ENCODE peak calls at places on chromosomes 1 and 21, in five cellular contexts. V, O, S, H and Q are unnamed samples. For H3K27me3 and H3K4me1, the result is how much of the 10 kb centered on the place peaks cover.

GRCh38 chr1:228272331-228272791 is 64.5 kb downstream of the OBSCN start:
- DNase-seq in O (no peak), H (no peak), S (no peak), V (no peak), Q (no peak)

GRCh38 chr1:39933956-39934941 is 20.7 kb upstream of the MFSD2A start:
- DNase-seq in O (no peak), V (peak), S (no peak), H (peak), Q (peak)

GRCh38 chr1:10941891-10942541 is 70.4 kb upstream of the TARDBP start:
- DNase-seq in V (peak), H (no peak), S (peak), O (no peak), Q (peak)

GRCh38 chr21:17859661-17860060 is 40.5 kb upstream of the C21orf91 start:
- DNase-seq in O (no peak), V (no peak), S (no peak), H (no peak), Q (no peak)

GRCh38 chr1:168767885-168768584 is 39.0 kb upstream of the DPT start:
- DNase-seq in O (no peak), H (peak), V (peak), S (no peak), Q (no peak)

GRCh38 chr1:87131809-87132663 is 196.6 kb upstream of the LMO4 start:
- DNase-seq in S (peak), V (peak), O (peak), H (peak), Q (peak)

GRCh38 chr1:158813159-158813558 is 18.0 kb upstream of the MNDA start:
- DNase-seq in O (no peak), V (no peak), S (no peak), H (no peak), Q (no peak)

GRCh38 chr1:200510228-200510623 is 100.4 kb upstream of the ZNF281 start:
- DNase-seq in O (peak), H (peak), S (peak), V (peak), Q (peak)

GRCh38 chr1:32761253-32761877 is 55.8 kb downstream of the YARS1 start:
- DNase-seq in V (peak), S (no peak), O (peak), H (peak), Q (peak)

GRCh38 chr1:234724517-234725176 is 114.7 kb upstream of the IRF2BP2 start:
- DNase-seq in H (no peak), O (peak), V (peak), S (no peak), Q (peak)

GRCh38 chr1:60102691-60103090 is 29.1 kb upstream of the C1orf87 start:
- DNase-seq in H (no peak), S (no peak), V (no peak), O (no peak), Q (no peak)

GRCh38 chr1:64019818-64020217 is 183.6 kb upstream of the UBE2U start:
- DNase-seq in H (peak), O (no peak), V (peak), S (no peak), Q (peak)

GRCh38 chr1:33152685-33153432 is 29.0 kb downstream of the TRIM62 start:
- DNase-seq in O (no peak), S (peak), V (peak), H (no peak), Q (no peak)

GRCh38 chr1:196558424-196558823 is 49.8 kb downstream of the KCNT2 start:
- DNase-seq in O (no peak), H (peak), S (no peak), V (no peak), Q (no peak)

GRCh38 chr1:82806133-82806532 is 1005.4 kb downstream of the ADGRL2 start:
- DNase-seq in H (no peak), S (no peak), V (no peak), O (no peak), Q (no peak)

GRCh38 chr1:220430059-220430458 is 97.9 kb upstream of the MARK1 start:
- DNase-seq in H (no peak), V (no peak), S (peak), O (no peak), Q (no peak)

GRCh38 chr1:223341111-223341510 is 22.9 kb downstream of the SUSD4 start:
- DNase-seq in O (no peak), H (peak), V (no peak), S (no peak), Q (no peak)

GRCh38 chr1:161958425-161958824 is 65.2 kb downstream of the OLFML2B start:
- DNase-seq in V (no peak), H (peak), O (no peak), S (no peak), Q (no peak)

GRCh38 chr1:150067184-150068182 is at the start of gene VPS45:
- DNase-seq in V (peak), S (peak), O (peak), H (peak), Q (peak)

GRCh38 chr1:223316082-223316481 is 47.9 kb downstream of the SUSD4 start:
- DNase-seq in V (no peak), O (no peak), S (no peak), H (no peak), Q (no peak)

GRCh38 chr1:62090016-62090415 is 104.6 kb upstream of the L1TD1 start:
- DNase-seq in V (no peak), H (no peak), O (no peak), S (no peak), Q (no peak)

GRCh38 chr1:62391369-62391971 is 45.4 kb upstream of the USP1 start:
- DNase-seq in S (peak), O (peak), V (no peak), H (no peak), Q (peak)

GRCh38 chr1:50841791-50842387 is 118.2 kb downstream of the FAF1 start:
- DNase-seq in S (no peak), H (peak), V (no peak), O (no peak), Q (no peak)

GRCh38 chr1:183180213-183180612 is 5.9 kb upstream of the LAMC2 start:
- DNase-seq in S (peak), V (peak), H (peak), O (no peak), Q (peak)

GRCh38 chr1:231016966-231017365 is 23.1 kb downstream of the FAM89A start:
- DNase-seq in V (no peak), O (no peak), H (no peak), S (no peak), Q (no peak)

GRCh38 chr21:33075128-33075527 is 5.2 kb downstream of the OLIG1 start:
- DNase-seq in O (no peak), H (no peak), V (no peak), S (peak), Q (no peak)

GRCh38 chr21:29245104-29245643 is 53.5 kb upstream of the BACH1 start:
- DNase-seq in S (no peak), V (no peak), O (no peak), H (peak), Q (no peak)

GRCh38 chr1:115807723-115808122 is 33.2 kb downstream of the NHLH2 start:
- DNase-seq in O (peak), V (peak), H (peak), S (peak), Q (peak)

GRCh38 chr1:234851450-234852438 is 241.8 kb upstream of the IRF2BP2 start:
- DNase-seq in H (peak), V (no peak), O (no peak), S (no peak), Q (no peak)

GRCh38 chr1:234956821-234957329 is 171.8 kb downstream of the TOMM20 start:
- DNase-seq in S (peak), H (no peak), V (peak), O (no peak), Q (peak)

GRCh38 chr1:14111121-14111520 is 411.1 kb downstream of the PRDM2 start:
- DNase-seq in O (no peak), V (no peak), H (no peak), S (no peak), Q (no peak)

GRCh38 chr1:14109276-14109635 is 409.3 kb downstream of the PRDM2 start:
- DNase-seq in S (no peak), O (no peak), V (no peak), H (no peak), Q (no peak)

GRCh38 chr1:14112613-14113012 is 412.6 kb downstream of the PRDM2 start:
- DNase-seq in H (no peak), V (no peak), O (no peak), S (no peak), Q (no peak)

GRCh38 chr1:14108356-14109275 is 408.6 kb downstream of the PRDM2 start:
- DNase-seq in S (no peak), O (no peak), V (no peak), H (no peak), Q (no peak)

DNA sequence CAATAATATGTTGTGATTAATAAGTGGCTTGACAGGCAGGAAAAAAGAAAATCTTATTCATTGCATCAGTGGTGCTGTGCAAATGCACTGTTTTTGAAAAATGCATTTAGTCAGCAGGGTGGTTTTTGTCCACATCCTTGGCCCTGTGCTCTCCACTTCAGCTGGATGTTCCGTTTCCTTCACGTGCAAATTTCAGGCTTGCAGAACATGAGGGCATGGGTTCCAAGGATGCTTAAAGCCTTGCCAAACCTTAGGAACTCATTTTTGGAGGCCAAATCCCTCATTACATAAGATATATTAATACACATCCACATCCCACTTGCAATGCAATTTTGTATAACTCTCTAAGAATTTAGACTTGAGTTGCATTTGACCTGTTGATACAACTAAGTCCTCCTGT is 410.1 kb downstream of the PRDM2 start:
- DNase-seq in H (no peak), V (no peak), O (no peak), S (no peak), Q (no peak)
- H3K27me3 ChIP-seq in H (under half), V (under half), O (under half), S (under half), Q (under half)

DNA sequence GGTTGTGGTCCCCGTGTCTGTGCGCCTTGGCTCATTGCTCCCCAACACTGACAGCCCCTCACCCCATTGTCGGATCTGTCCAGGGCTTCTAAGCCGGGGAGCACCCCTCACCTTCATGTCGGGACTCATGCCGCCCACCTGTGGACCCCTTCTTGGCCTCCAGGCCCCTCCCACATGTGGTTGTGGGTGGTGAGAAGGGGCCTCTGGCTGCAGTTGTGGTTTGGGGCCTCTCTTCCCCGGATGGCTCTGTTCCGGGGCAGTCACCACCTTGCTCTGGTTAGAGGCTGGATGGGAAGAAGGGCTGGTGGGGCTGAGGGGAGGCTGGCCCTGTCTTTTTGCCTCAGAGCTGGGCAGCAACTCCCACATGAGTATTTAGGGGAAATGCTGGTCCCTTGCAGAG is 158.6 kb upstream of the C1orf174 start:
- DNase-seq in O (no peak), V (no peak), S (no peak), H (no peak), Q (no peak)
- H3K4me1 ChIP-seq in O (under half), V (under half), S (under half), H (under half), Q (under half)

DNA sequence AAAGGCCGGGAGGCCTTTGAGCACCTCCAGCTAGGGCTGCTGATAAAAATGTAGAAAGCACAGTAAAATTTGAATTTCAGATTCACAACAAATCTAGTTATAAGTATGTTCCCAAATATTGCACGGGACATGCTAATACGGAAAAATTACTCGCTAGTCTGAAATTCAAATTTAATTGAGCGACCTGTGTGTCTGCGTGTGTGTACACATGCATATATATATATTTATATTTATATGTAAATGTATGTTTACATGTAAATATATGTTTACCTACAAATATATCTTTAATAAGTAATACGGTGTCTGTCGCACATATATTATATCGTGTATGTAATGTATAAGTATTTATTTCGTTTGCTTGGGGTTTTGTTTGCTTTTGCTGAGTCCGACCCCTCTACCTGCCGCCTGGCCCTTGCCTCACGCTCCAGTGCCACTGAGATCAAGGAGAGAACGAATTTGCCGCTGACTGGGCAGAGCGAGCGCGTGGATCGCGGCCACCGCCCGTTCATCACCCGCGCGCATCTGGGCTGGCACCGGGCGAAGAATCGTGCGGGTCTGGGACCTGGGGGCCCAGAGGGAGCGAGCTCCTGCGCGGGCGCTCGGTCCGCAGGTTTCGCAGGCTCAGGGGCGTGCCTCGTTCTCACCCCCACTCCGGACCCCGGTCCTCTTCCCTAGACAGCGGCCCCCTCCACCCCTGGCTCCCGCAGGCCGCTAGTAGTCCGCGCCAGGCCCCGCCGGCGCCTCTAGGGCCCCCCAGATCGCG is 526 bp upstream of the WRAP73 start:
- DNase-seq in H (no peak), S (no peak), O (no peak), V (no peak), Q (no peak)
- H3K27me3 ChIP-seq in H (under half), S (under half), O (under half), V (under half), Q (under half)

DNA sequence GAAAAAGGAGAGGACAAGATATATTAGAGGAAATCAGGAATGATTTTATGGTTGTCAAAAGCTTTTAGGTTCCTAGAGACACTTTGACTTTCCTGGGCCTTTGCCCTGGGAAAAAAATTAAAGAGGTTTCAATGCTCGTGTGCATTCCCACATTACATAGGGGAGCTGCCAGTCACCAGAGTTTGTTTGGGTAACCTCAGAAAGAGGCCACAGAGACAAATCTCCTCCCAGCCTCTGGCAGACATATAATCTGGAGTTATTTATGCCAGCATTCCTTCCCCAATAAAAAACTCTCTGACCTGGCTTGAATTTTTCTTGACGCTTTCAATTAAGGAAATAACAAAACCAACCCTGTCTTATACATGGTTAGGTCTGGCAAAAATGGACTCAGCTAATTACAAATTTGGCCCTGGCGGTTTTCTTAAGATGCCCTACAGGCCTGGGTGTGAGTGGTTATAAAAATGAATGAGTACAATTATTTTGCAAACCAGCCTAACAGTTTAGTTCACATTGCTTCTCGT is 63.7 kb downstream of the WLS start:
- DNase-seq in O (no peak), S (no peak), H (no peak), V (no peak), Q (no peak)
- H3K4me1 ChIP-seq in O (under half), S (under half), H (under half), V (under half), Q (under half)

GRCh38 chr1:29540801-29541357 is 304.6 kb downstream of the PTPRU start:
- DNase-seq in O (no peak), H (no peak), S (no peak), V (no peak), Q (no peak)
- H3K27me3 ChIP-seq in O (under half), H (under half), S (under half), V (under half), Q (under half)

GRCh38 chr1:178716111-178716510 is 8.9 kb upstream of the RALGPS2 start:
- DNase-seq in S (no peak), O (no peak), H (peak), V (no peak), Q (no peak)
- H3K4me1 ChIP-seq in S (under half), O (under half), H (under half), V (under half), Q (under half)

DNA sequence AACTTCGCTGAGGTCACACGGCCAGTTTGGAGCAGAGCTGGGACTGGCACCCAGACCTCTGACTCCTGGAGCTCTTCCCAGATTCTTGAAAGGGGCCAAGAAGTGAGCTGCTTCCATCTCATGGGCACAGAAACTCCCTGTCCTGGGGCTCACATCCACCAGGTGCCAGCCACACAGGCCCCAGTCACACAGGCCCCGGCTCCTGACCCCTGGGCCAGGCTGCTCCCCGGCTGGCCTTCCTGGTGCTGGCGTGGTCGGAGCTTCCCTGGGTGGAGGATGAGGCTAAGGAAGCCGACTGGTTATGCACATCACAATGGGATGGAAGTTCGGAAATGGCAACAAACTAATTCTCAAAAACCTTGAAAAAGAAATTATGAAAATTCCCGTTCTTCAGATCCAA is 3.0 kb upstream of the GABRD start:
- DNase-seq in H (no peak), O (no peak), S (no peak), V (no peak), Q (no peak)
- H3K27me3 ChIP-seq in H (half or more), O (under half), S (under half), V (under half), Q (under half)

DNA sequence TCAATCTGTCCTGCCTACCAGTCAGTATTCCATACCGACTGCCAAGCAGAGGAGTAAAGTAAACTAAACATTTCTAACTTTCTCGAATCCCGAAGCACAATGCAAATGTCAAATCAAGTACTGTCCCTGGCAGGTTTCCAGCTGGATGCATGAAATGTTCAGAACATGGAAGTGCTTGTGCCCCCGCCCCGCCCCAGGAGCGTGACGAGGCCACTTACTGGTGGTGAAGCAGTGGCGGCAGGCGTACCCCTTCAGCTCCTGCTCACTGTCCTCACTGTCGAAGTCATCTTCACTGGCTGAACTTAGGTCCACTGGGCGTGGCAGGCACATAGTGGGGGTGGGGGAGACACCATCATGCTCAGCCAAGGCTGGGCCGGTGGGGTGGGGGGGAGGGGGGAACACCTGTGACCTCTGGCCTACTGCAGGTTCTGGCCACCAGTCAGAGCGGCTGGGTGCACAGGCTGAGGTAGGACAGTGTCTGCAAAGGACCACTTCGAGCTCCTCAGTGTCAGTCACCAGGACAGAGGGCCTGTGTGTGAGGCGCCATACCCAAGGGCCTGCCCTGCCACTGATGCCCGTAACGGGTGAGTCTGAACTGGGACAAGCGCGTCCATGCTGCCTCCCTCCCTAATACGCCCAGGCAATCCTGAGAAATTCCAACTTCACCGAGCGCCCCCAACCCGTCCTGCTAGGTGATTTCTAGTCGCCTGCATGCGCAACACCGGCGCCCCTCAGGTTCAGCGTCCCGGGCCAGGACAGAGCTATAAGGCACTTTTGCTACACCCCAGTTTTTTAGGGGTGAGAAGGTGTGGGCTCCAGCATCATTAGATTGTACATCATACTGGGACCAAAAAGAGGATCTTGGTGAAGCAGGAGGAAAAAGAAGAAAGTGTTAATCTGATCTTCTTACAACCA is 46.9 kb downstream of the SLC45A1 start:
- DNase-seq in H (no peak), V (peak), O (no peak), S (no peak), Q (no peak)
- H3K4me1 ChIP-seq in H (under half), V (under half), O (under half), S (under half), Q (under half)

GRCh38 chr1:4655674-4656532 is 1.5 kb downstream of the AJAP1 start:
- DNase-seq in O (no peak), S (no peak), V (peak), H (no peak), Q (no peak)
- H3K27me3 ChIP-seq in O (under half), S (under half), V (under half), H (under half), Q (under half)